ENCODE peak calls at places on chromosomes 1 and 21, in seven cellular contexts. N is neuronal stem cell, D is H9, K is IMR-90, B is mesenchymal stem cell, V is H1, Z is trophoblast cell. O is an unnamed sample.

GRCh38 chr1:208534604-208534907 is 290.4 kb upstream of the PLXNA2 start:
- DNase-seq in N (no peak), D (no peak), K (no peak), B (no peak), V (no peak), Z (no peak), O (no peak)

GRCh38 chr1:233587958-233588799 is 25.7 kb upstream of the KCNK1 start:
- DNase-seq in N (peak), D (peak), K (no peak), B (no peak), V (peak), Z (no peak), O (peak)

GRCh38 chr1:41618066-41618825 is 133.8 kb upstream of the EDN2 start:
- DNase-seq in N (no peak), D (no peak), K (peak), B (no peak), V (no peak), Z (no peak), O (no peak)

GRCh38 chr1:232707142-232707541 is 77.2 kb upstream of the SIPA1L2 start:
- DNase-seq in N (no peak), D (no peak), K (no peak), B (no peak), V (no peak), Z (no peak), O (no peak)

GRCh38 chr1:109802136-109802900 is 38.6 kb upstream of the EPS8L3 start:
- DNase-seq in N (no peak), D (peak), K (no peak), B (no peak), V (no peak), Z (no peak), O (no peak)

GRCh38 chr21:33370292-33370691 is 32.9 kb upstream of the IFNGR2 start:
- DNase-seq in N (no peak), D (no peak), K (no peak), B (no peak), V (no peak), Z (no peak), O (no peak)

GRCh38 chr1:100631015-100631521 is 88.5 kb upstream of the VCAM1 start:
- DNase-seq in N (no peak), D (no peak), K (peak), B (peak), V (no peak), Z (peak), O (no peak)

GRCh38 chr1:246608616-246609376 is 42.5 kb downstream of the CNST start:
- DNase-seq in N (no peak), D (peak), K (peak), B (peak), V (no peak), Z (peak), O (peak)

GRCh38 chr1:1421907-1422464 is 910 bp upstream of the ANKRD65 start:
- DNase-seq in N (no peak), D (no peak), K (no peak), B (no peak), V (no peak), Z (no peak), O (no peak)

DNA sequence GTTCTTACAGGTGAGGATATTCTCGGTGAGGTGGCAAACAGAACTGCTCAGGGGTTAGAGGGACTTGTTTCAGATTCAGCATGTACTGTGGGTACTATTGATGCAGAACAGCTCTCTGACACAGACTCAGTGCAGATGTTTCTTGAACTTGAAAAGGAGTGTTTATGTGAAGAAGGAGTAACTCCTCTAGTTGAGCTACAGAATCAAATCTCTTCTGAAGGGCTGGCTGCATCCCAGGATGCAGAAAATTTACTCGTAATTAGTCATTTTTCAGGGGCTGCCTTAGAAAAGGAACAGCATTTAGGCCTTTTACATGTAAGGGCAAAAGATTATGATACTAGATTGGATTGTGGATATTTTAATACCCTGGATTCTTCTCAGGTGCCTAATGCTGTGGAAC is 79.9 kb upstream of the BMP8A start:
- DNase-seq in N (no peak), D (no peak), K (peak), B (no peak), V (no peak), Z (no peak), O (no peak)
- H3K9ac ChIP-seq in N (no peak), D (peak), K (peak), B (peak), V (peak), Z (no peak), O (peak)

DNA sequence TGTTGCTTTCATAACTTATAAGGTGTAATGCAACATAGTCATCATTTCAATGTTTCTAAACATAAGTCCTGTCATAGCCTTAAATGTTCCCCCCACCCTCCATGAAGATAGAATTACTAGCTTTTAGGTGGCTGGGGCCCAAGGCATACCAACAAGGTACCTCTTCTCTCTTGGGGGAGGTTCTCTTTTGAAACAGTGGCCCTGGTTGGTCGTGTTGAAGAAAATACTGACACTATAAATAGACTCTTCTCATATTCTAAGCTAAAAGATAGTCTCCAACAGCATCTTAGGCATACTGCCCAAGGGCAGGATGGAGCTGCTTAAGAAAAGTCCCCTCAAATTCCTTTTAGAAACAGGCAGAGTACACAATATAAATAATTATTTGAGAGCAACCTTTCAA is 255.0 kb downstream of the FAF1 start:
- DNase-seq in N (no peak), D (no peak), K (peak), B (no peak), V (no peak), Z (no peak), O (no peak)
- H3K18ac ChIP-seq in N (no peak), D (no peak), K (no peak), B (no peak), V (no peak), Z (no peak), O (no peak)

DNA sequence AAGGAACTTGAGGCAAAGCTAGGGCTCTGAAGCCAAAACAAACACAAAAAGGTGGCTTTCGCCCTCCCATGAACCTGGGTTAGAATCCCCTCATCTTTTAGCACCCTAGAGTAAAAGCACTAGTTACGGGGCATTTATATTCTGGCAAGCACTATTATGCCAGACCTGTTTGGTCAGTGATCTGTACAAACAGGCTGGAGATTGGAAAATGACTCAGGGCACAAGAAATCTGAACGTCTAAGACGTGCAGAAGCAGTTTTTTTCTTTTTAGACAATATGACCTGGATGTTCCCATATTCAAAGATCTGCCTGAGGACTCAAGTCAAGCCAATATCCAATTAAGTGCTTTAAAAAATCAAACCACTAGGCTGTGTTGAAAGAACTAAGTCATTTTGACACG is 3.0 kb downstream of the ZNF436 start:
- DNase-seq in N (no peak), D (no peak), K (no peak), B (no peak), V (no peak), Z (peak), O (no peak)
- H3K9ac ChIP-seq in N (no peak), D (no peak), K (no peak), B (peak), V (no peak), Z (no peak), O (no peak)

DNA sequence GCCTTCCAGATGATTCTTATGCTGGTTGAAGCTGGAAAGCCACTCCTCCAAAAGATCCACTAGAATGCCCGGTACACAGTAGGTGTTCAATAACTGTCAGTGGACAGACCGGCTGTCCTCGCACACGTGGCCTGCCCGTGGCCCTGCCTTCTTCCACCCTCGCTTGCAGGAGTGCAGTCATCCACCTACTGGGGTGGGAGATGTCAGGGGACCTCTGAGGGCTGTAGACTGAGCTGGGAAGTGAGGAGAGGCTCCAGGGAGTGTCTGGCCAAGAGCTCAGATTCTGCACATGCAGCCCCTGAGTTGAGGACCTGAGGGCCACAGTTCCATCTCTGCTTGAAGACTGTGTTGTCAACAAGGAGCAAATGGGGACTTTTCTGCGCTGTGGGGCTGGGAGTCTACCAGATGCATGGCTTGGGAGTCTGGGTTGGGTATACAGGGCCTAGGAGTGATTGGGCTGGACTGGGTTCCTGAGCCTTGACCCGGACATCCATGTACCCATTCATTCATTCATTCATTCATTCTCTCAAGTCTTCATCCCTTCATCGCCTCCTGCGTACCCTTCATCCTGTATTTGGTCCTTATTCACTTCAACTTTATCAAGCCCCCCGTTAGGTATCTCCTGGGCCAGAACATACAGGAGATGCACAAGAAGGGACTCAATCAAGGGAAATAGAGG is 4.2 kb upstream of the TNFRSF1B start:
- DNase-seq in N (no peak), D (no peak), K (no peak), B (no peak), V (no peak), Z (no peak), O (no peak)
- H3K18ac ChIP-seq in N (no peak), D (no peak), K (no peak), B (peak), V (no peak), Z (no peak), O (no peak)

GRCh38 chr1:48524892-48525467 is 53.0 kb upstream of the SPATA6 start:
- DNase-seq in N (no peak), D (no peak), K (peak), B (no peak), V (no peak), Z (no peak), O (no peak)
- H3K9ac ChIP-seq in N (no peak), D (no peak), K (no peak), B (no peak), V (no peak), Z (no peak), O (no peak)